ENCODE peak calls at places on chromosomes 6 and 20, in six cellular contexts. Z is NCI-H82; E is stimulated activated CD4-positive, alpha-beta T cell treated with anti-CD3 and anti-CD28 coated beads, Interleukin-1b, Interleukin-23, amount 100 ng/mL, for 48 hours; H is RKO; M is Right ventricle myocardium superior; J is tibial artery. G is an unnamed sample.

GRCh38 chr20:25566821-25567220 is 18.5 kb downstream of the NINL start:
- DNase-seq in H (no peak), E (no peak), M (no peak), Z (no peak), J (no peak), G (no peak)

GRCh38 chr20:1876217-1876921 is 18.8 kb upstream of the SIRPA start:
- DNase-seq in M (no peak), J (no peak), H (peak), Z (no peak), E (no peak), G (no peak)

GRCh38 chr6:118894425-118895240 is 681 bp downstream of the ASF1A start:
- DNase-seq in H (peak), E (peak), J (peak), M (peak), Z (peak), G (peak)

GRCh38 chr6:148436466-148436865 is 93.8 kb downstream of the SASH1 start:
- DNase-seq in M (no peak), E (no peak), J (no peak), H (no peak), Z (no peak), G (no peak)

GRCh38 chr6:169171010-169171409 is 82.6 kb downstream of the THBS2 start:
- DNase-seq in Z (no peak), J (no peak), H (no peak), E (no peak), M (no peak), G (no peak)

GRCh38 chr6:11634110-11634509 is 96.6 kb downstream of the TMEM170B start:
- DNase-seq in J (no peak), H (no peak), E (no peak), M (no peak), Z (no peak), G (no peak)

GRCh38 chr6:139699335-139699734 is 324.9 kb upstream of the CITED2 start:
- DNase-seq in M (no peak), E (no peak), Z (no peak), J (no peak), H (no peak), G (no peak)

GRCh38 chr6:135506270-135506997 is 8.9 kb upstream of the AHI1 start:
- DNase-seq in E (no peak), J (no peak), M (no peak), H (peak), Z (peak), G (no peak)

GRCh38 chr6:1702580-1703051 is 92.9 kb downstream of the FOXC1 start:
- DNase-seq in H (no peak), M (no peak), E (no peak), Z (no peak), J (no peak), G (no peak)

GRCh38 chr6:49988900-49989299 is 19.5 kb upstream of the DEFB113 start:
- DNase-seq in Z (no peak), M (no peak), J (no peak), H (no peak), E (no peak), G (no peak)

G was measured in T follicular helper cell.